ENCODE peak calls at places on chromosome 15, in six cellular contexts. H, V, P, D, R and N are unnamed samples.

GRCh38 chr15:65902373-65902772 is 33.1 kb downstream of the RAB11A start:
- DNase-seq in V (peak; percentile 6), H (peak; percentile 13), D (peak; percentile 81), P (no peak), R (peak; percentile 95), N (peak; percentile 12)

GRCh38 chr15:48059786-48060185 is 61.0 kb upstream of the SLC24A5 start:
- DNase-seq in D (no peak), P (no peak), H (no peak), V (peak; percentile 14), R (no peak), N (no peak)

GRCh38 chr15:84905016-84905916 is 20.8 kb downstream of the SLC28A1 start:
- DNase-seq in H (no peak), D (no peak), P (no peak), R (no peak), V (no peak), N (no peak)

GRCh38 chr15:58694641-58695398 is 54.7 kb downstream of the ADAM10 start:
- DNase-seq in P (no peak), V (no peak), D (no peak), R (peak; percentile 4), H (no peak), N (no peak)

GRCh38 chr15:79329186-79329611 is 18.3 kb downstream of the TMED3 start:
- DNase-seq in D (no peak), H (no peak), R (peak; percentile 7), P (no peak), V (peak; percentile 68), N (peak; percentile 85)

GRCh38 chr15:48451736-48452135 is 120.5 kb downstream of the DUT start:
- DNase-seq in D (no peak), V (no peak), P (no peak), R (no peak), H (no peak), N (no peak)

GRCh38 chr15:60091150-60091549 is 87.0 kb downstream of the FOXB1 start:
- DNase-seq in R (peak; percentile 99), P (no peak), H (no peak), D (no peak), V (peak; percentile 83), N (peak; percentile 30)

GRCh38 chr15:97156739-97157265 is 803.7 kb upstream of the ARRDC4 start:
- DNase-seq in V (no peak), D (no peak), H (no peak), R (no peak), P (no peak), N (no peak)

GRCh38 chr15:93825721-93826120 is 405.6 kb upstream of the MCTP2 start:
- DNase-seq in P (no peak), H (no peak), D (no peak), V (no peak), R (no peak), N (no peak)

GRCh38 chr15:39444729-39445470 is 136.0 kb upstream of the THBS1 start:
- DNase-seq in R (peak; percentile 21), P (no peak), D (no peak), V (no peak), H (no peak), N (no peak)

GRCh38 chr15:59443341-59444081 is 5.5 kb downstream of the FAM81A start:
- DNase-seq in R (peak; percentile 74), P (no peak), V (no peak), H (no peak), D (no peak), N (no peak)

GRCh38 chr15:40250771-40251454 is 12.1 kb downstream of the PAK6 start:
- DNase-seq in D (no peak), R (no peak), V (no peak), P (no peak), H (no peak), N (no peak)

GRCh38 chr15:39874890-39875549 is 45.0 kb downstream of the GPR176 start:
- DNase-seq in V (no peak), H (no peak), P (no peak), D (no peak), R (peak; percentile 83), N (peak; percentile 54)

GRCh38 chr15:61946778-61947177 is 113.5 kb downstream of the VPS13C start:
- DNase-seq in D (no peak), R (peak; percentile 6), V (peak; percentile 57), H (no peak), P (no peak), N (no peak)

GRCh38 chr15:47963265-47963664 is 157.5 kb upstream of the SLC24A5 start:
- DNase-seq in R (peak; percentile 21), H (no peak), V (no peak), D (no peak), P (no peak), N (no peak)

GRCh38 chr15:83747050-83747717 is 93.3 kb downstream of the ADAMTSL3 start:
- DNase-seq in H (no peak), P (no peak), D (peak; percentile 42), V (peak; percentile 10), R (no peak), N (peak; percentile 38)

GRCh38 chr15:93452537-93453211 is 363.7 kb upstream of the RGMA start:
- DNase-seq in D (no peak), V (no peak), P (no peak), H (no peak), R (no peak), N (no peak)

GRCh38 chr15:51793521-51793920 is 35.9 kb upstream of the TMOD3 start:
- DNase-seq in P (no peak), H (no peak), V (no peak), D (no peak), R (no peak), N (no peak)

GRCh38 chr15:70486451-70487379 is 276.6 kb downstream of the UACA start:
- DNase-seq in H (no peak), V (peak; percentile 89), R (peak; percentile 75), D (no peak), P (no peak), N (peak; percentile 69)

GRCh38 chr15:70480196-70480856 is 283.0 kb downstream of the UACA start:
- DNase-seq in H (no peak), R (no peak), P (no peak), D (no peak), V (no peak), N (no peak)

GRCh38 chr15:70486012-70486411 is 277.3 kb downstream of the UACA start:
- DNase-seq in P (no peak), V (no peak), H (no peak), R (peak; percentile 61), D (no peak), N (no peak)

GRCh38 chr15:70484993-70485392 is 278.4 kb downstream of the UACA start:
- DNase-seq in D (no peak), H (no peak), R (no peak), P (no peak), V (no peak), N (no peak)

GRCh38 chr15:70483513-70483912 is 279.8 kb downstream of the UACA start:
- DNase-seq in H (no peak), V (no peak), D (no peak), P (no peak), R (no peak), N (no peak)
- H4K91ac ChIP-seq in H (no peak overlapping the region), V (no peak overlapping the region), D (no peak overlapping the region), P (no peak overlapping the region), R (no peak overlapping the region), N (no peak overlapping the region)

DNA sequence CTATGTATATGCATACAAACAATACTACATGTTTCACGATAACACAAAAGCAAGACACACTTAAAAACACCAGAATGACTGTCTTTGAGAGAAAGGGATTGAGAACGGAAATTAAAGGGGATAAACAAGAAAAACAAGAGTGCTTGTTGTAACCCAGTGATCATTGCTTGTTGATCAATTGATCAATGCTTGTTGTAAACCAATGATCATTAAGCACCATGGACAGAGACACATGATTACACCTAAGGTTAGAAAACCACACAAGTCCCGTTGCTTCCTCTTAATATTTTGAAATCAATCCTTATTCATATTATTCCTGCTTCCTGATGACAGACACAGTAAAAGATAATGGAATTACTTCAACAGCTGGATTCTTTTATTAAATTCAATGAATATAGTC is 1.1 kb upstream of the OR4F15 start:
- DNase-seq in R (no peak), H (no peak), P (peak; percentile 1), V (no peak), D (no peak), N (peak; percentile 15)
- H4K91ac ChIP-seq in R (no peak overlapping the region), H (no peak overlapping the region), P (no peak overlapping the region), V (no peak overlapping the region), D (no peak overlapping the region), N (no peak overlapping the region)

GRCh38 chr15:53525894-53526293 is 233.6 kb downstream of the WDR72 start:
- DNase-seq in D (no peak), V (no peak), R (no peak), P (no peak), H (no peak), N (no peak)
- H4K91ac ChIP-seq in D (no peak overlapping the region), V (no peak overlapping the region), R (no peak overlapping the region), P (no peak overlapping the region), H (no peak overlapping the region), N (no peak overlapping the region)

DNA sequence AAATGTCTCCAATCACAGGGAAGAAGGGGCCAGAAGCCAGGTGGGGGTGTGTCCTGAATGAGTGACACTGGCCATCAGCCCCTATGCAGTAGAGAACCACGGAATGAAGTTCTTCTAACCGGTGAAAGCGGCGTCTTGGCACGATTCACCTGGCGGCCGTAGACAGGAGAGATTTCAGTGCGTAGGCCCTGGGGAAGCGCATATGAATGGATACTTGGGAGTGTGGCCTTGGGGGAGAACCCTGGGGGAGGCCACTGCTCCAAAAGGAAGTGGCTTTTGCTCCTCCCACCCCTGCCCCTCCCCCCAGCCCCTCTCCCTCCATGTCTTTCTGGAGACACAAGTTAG is 43.6 kb downstream of the RBPMS2 start:
- DNase-seq in P (no peak), R (peak; percentile 63), V (no peak), D (peak; percentile 71), H (peak; percentile 17), N (no peak)
- H4K91ac ChIP-seq in P (no peak overlapping the region), R (no peak overlapping the region), V (no peak overlapping the region), D (no peak overlapping the region), H (peak overlapping the region; percentile 58), N (no peak overlapping the region)

GRCh38 chr15:53746101-53746500 is 13.4 kb downstream of the WDR72 start:
- DNase-seq in R (no peak), P (no peak), V (no peak), D (no peak), H (no peak), N (no peak)
- H4K91ac ChIP-seq in R (no peak overlapping the region), P (no peak overlapping the region), V (no peak overlapping the region), D (no peak overlapping the region), H (no peak overlapping the region), N (no peak overlapping the region)

GRCh38 chr15:64191971-64192830 is 29.4 kb upstream of the PPIB start:
- DNase-seq in V (no peak), D (no peak), R (no peak), H (no peak), P (peak; percentile 21), N (no peak)
- H4K91ac ChIP-seq in V (no peak overlapping the region), D (no peak overlapping the region), R (no peak overlapping the region), H (no peak overlapping the region), P (no peak overlapping the region), N (no peak overlapping the region)

GRCh38 chr15:72616491-72617210 is 37.8 kb upstream of the GOLGA6B start:
- DNase-seq in R (no peak), V (no peak), P (no peak), D (no peak), H (no peak), N (no peak)
- H4K91ac ChIP-seq in R (no peak overlapping the region), V (no peak overlapping the region), P (peak overlapping the region; percentile 33), D (no peak overlapping the region), H (no peak overlapping the region), N (no peak overlapping the region)

GRCh38 chr15:89177116-89177515 is 44.3 kb downstream of the RLBP1 start:
- DNase-seq in R (no peak), P (no peak), D (no peak), V (no peak), H (no peak), N (no peak)
- H4K91ac ChIP-seq in R (no peak overlapping the region), P (no peak overlapping the region), D (no peak overlapping the region), V (no peak overlapping the region), H (no peak overlapping the region), N (no peak overlapping the region)